ENCODE peak calls at places on chromosomes 13 and 19, in five cellular contexts. C is AG09319, F is mesothelial cell of epicardium, R is H9, G is pancreas. X is an unnamed sample.

GRCh38 chr19:42216653-42217521 is 590 bp downstream of the DEDD2 start:
- DNase-seq in C (no peak), F (peak; percentile 63), R (peak; percentile 63), G (peak; percentile 76), X (peak; percentile 46)

GRCh38 chr19:18021121-18021755 is 13.3 kb downstream of the ARRDC2 start:
- DNase-seq in C (no peak), F (no peak), R (no peak), G (peak; percentile 82), X (no peak)

GRCh38 chr19:47723573-47723923 is 10.3 kb downstream of the EHD2 start:
- DNase-seq in C (peak; percentile 83), F (no peak), R (no peak), G (peak; percentile 74), X (no peak)

GRCh38 chr19:10044390-10044789 is 31.1 kb downstream of the RDH8 start:
- DNase-seq in C (no peak), F (no peak), R (no peak), G (no peak), X (no peak)

GRCh38 chr19:1134431-1134830 is 30.6 kb downstream of the GPX4 start:
- DNase-seq in C (no peak), F (no peak), R (no peak), G (no peak), X (no peak)

GRCh38 chr19:45446295-45446694 is 21.5 kb upstream of the FOSB start:
- DNase-seq in C (no peak), F (no peak), R (no peak), G (no peak), X (no peak)

GRCh38 chr13:109989155-109989554 is 202.8 kb upstream of the IRS2 start:
- DNase-seq in C (no peak), F (no peak), R (no peak), G (no peak), X (no peak)

GRCh38 chr19:44757735-44758505 is 9.4 kb downstream of the BCL3 start:
- DNase-seq in C (no peak), F (peak; percentile 64), R (peak; percentile 74), G (peak; percentile 78), X (peak; percentile 62)

GRCh38 chr13:96958286-96958891 is 35.9 kb downstream of the OXGR1 start:
- DNase-seq in C (no peak), F (no peak), R (no peak), G (no peak), X (no peak)

GRCh38 chr19:2113436-2114211 is 16.9 kb downstream of the IZUMO4 start:
- DNase-seq in C (no peak), F (no peak), R (no peak), G (no peak), X (no peak)

GRCh38 chr13:74226791-74227475 is 92.7 kb upstream of the KLF12 start:
- DNase-seq in C (no peak), F (no peak), R (no peak), G (no peak), X (no peak)

GRCh38 chr13:28356506-28357064 is 138.3 kb downstream of the FLT1 start:
- DNase-seq in C (no peak), F (no peak), R (no peak), G (no peak), X (no peak)

GRCh38 chr19:19528721-19529490 is at the start of gene YJEFN3:
- DNase-seq in C (no peak), F (no peak), R (peak; percentile 91), G (no peak), X (no peak)

GRCh38 chr19:47719047-47719885 is 6.0 kb downstream of the EHD2 start:
- DNase-seq in C (peak; percentile 98), F (peak; percentile 77), R (no peak), G (peak; percentile 84), X (no peak)

GRCh38 chr13:90702050-90702449 is 645.4 kb upstream of the MIR17HG start:
- DNase-seq in C (no peak), F (no peak), R (no peak), G (no peak), X (no peak)

GRCh38 chr19:30666301-30666803 is 294.2 kb downstream of the ZNF536 start:
- DNase-seq in C (no peak), F (peak; percentile 70), R (peak; percentile 75), G (peak; percentile 66), X (peak; percentile 78)

GRCh38 chr13:66659291-66660012 is 570.7 kb downstream of the PCDH9 start:
- DNase-seq in C (no peak), F (no peak), R (no peak), G (no peak), X (no peak)

GRCh38 chr13:36848228-36848982 is 29.4 kb downstream of the RFXAP start:
- DNase-seq in C (no peak), F (no peak), R (no peak), G (no peak), X (no peak)

GRCh38 chr19:32354345-32354744 is 8.9 kb downstream of the ZNF507 start:
- DNase-seq in C (no peak), F (no peak), R (no peak), G (no peak), X (no peak)

GRCh38 chr19:32358311-32358710 is 12.9 kb downstream of the ZNF507 start:
- DNase-seq in C (no peak), F (no peak), R (no peak), G (no peak), X (no peak)

GRCh38 chr19:32359581-32359980 is 14.2 kb downstream of the ZNF507 start:
- DNase-seq in C (no peak), F (no peak), R (no peak), G (no peak), X (no peak)

GRCh38 chr19:32355309-32355708 is 9.9 kb downstream of the ZNF507 start:
- DNase-seq in C (no peak), F (no peak), R (no peak), G (no peak), X (no peak)

GRCh38 chr19:32357720-32358119 is 12.3 kb downstream of the ZNF507 start:
- DNase-seq in C (no peak), F (no peak), R (no peak), G (no peak), X (no peak)
- TF ChIP-seq CTCF in C (peak; percentile 7), F (peak; percentile 14), R (peak; percentile 38), G (no peak), X (peak; percentile 50)

GRCh38 chr19:58154679-58155648 is 4.4 kb upstream of the ZNF329 start:
- DNase-seq in C (peak; percentile 79), F (peak; percentile 99), R (peak; percentile 96), G (peak; percentile 98), X (peak; percentile 99)

GRCh38 chr19:58145849-58146248 is 4.7 kb downstream of the ZNF329 start:
- DNase-seq in C (no peak), F (no peak), R (no peak), G (no peak), X (no peak)

GRCh38 chr19:58154287-58154678 is 3.7 kb upstream of the ZNF329 start:
- DNase-seq in C (no peak), F (no peak), R (peak; percentile 49), G (peak; percentile 57), X (peak; percentile 5)

GRCh38 chr19:58153386-58153785 is 2.8 kb upstream of the ZNF329 start:
- DNase-seq in C (no peak), F (no peak), R (no peak), G (no peak), X (no peak)

DNA sequence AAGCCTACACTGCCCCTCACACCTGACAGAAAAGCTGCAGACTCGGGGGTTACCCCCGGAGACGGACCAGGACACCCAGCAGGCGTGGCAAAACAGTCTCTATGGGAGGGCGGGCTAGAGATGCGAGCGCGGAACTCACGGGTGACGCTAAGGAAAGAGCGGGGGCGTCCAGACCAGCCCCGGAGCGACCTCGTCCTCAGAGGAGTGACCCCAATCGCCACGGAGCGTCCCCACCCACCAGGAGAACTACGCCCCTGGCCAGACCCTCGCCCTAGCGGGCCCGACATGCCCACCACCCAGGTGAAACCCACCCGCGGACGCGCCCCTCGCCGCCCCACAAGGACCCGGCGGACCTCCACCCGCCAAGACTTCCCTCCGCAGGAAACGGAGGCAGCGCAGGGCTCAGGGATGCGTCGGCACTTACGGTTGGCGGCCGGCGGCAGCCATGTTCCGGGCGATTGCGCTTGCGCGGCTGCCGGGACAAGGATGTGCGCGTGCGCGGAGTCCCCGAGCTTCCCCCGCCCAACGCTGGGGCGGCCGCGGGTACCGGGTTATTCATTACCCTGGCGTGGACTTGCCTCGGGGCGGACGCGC is at the start of gene ZNF329:
- DNase-seq in C (peak; percentile 54), F (peak; percentile 96), R (peak; percentile 78), G (peak; percentile 93), X (peak; percentile 88)
- TF ChIP-seq CTCF in C (no peak), F (no peak), R (no peak), G (no peak), X (no peak)

DNA sequence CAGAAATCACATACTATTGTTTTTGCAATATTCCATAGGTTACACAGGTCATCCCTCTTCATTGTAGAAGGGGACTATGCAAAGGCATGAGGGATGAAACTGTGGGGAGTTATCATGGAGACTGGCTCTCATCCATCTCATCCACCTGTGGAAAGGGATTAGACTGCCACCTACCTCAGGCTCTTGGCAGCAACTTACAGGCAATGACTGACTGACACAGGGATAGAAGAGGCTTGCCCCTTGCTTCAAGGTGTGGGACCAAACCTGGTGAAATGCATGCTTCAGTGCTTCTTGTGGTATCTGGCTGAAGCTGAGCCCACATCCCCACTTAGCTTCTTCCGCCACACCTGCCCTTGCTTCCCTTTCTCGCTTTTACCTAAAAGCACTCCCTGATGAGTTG is 341.3 kb downstream of the GPC5 start:
- DNase-seq in C (no peak), F (no peak), R (peak; percentile 55), G (no peak), X (no peak)
- TF ChIP-seq CTCF in C (no peak), F (no peak), R (peak; percentile 41), G (no peak), X (no peak)

GRCh38 chr13:26112843-26113242 is 61.0 kb upstream of the SHISA2 start:
- DNase-seq in C (no peak), F (no peak), R (no peak), G (no peak), X (no peak)
- TF ChIP-seq CTCF in C (peak; percentile 20), F (no peak), R (peak; percentile 72), G (no peak), X (peak; percentile 49)

GRCh38 chr13:73101608-73102007 is 42.8 kb downstream of the KLF5 start:
- DNase-seq in C (no peak), F (no peak), R (no peak), G (no peak), X (no peak)
- TF ChIP-seq CTCF in C (no peak), F (no peak), R (no peak), G (no peak), X (no peak)

GRCh38 chr13:69947577-69947976 is 160.0 kb upstream of the ATXN8OS start:
- DNase-seq in C (no peak), F (no peak), R (no peak), G (no peak), X (no peak)

GRCh38 chr13:69951412-69951811 is 156.2 kb upstream of the ATXN8OS start:
- DNase-seq in C (no peak), F (no peak), R (no peak), G (no peak), X (no peak)

GRCh38 chr13:69950160-69950559 is 157.5 kb upstream of the ATXN8OS start:
- DNase-seq in C (no peak), F (no peak), R (no peak), G (no peak), X (no peak)

GRCh38 chr13:69948016-69948415 is 159.6 kb upstream of the ATXN8OS start:
- DNase-seq in C (no peak), F (no peak), R (no peak), G (no peak), X (no peak)

GRCh38 chr13:69946443-69946955 is 161.1 kb upstream of the ATXN8OS start:
- DNase-seq in C (no peak), F (no peak), R (no peak), G (no peak), X (no peak)
- TF ChIP-seq CTCF in C (no peak), F (no peak), R (no peak), G (no peak), X (no peak)